ENCODE peak calls at places on chromosomes 2 and 18, in nine cellular contexts. S is fibroblast of lung, C is HCT116, Q is AG04450, N is tibial artery, X is coronary artery, A is brain microvascular endothelial cell, U is uterus, M is K562. I is an unnamed sample.

GRCh38 chr18:37294951-37295350 is 270.6 kb downstream of the CELF4 start:
- DNase-seq in M (peak), A (peak), N (no peak), S (no peak), U (no peak), X (no peak), Q (no peak), C (no peak), I (no peak)

GRCh38 chr2:43086451-43087221 is 139.8 kb downstream of the ZFP36L2 start:
- DNase-seq in N (peak), X (peak), U (peak), A (peak), Q (peak), C (peak), M (no peak), S (peak), I (peak)

GRCh38 chr2:88159955-88160415 is 10.2 kb upstream of the THNSL2 start:
- DNase-seq in X (no peak), S (peak), A (peak), U (no peak), C (peak), Q (peak), N (peak), M (peak), I (peak)

GRCh38 chr18:43422483-43422882 is 145.2 kb upstream of the SYT4 start:
- DNase-seq in C (no peak), N (no peak), Q (no peak), S (peak), A (peak), X (no peak), U (no peak), M (no peak), I (no peak)

GRCh38 chr2:196376984-196377877 is 205.9 kb upstream of the STK17B start:
- DNase-seq in N (no peak), U (no peak), M (no peak), C (no peak), Q (no peak), X (no peak), A (peak), S (no peak), I (no peak)

GRCh38 chr2:178946494-178946893 is 103.4 kb downstream of the CCDC141 start:
- DNase-seq in Q (no peak), C (no peak), N (no peak), X (no peak), U (no peak), S (no peak), M (no peak), A (no peak), I (no peak)

GRCh38 chr2:25473758-25474335 is 132.1 kb upstream of the DNMT3A start:
- DNase-seq in X (no peak), M (no peak), Q (no peak), N (no peak), S (no peak), A (no peak), C (no peak), U (no peak), I (no peak)

GRCh38 chr2:145374165-145374564 is 854.2 kb upstream of the ZEB2 start:
- DNase-seq in C (no peak), U (no peak), X (no peak), A (no peak), S (no peak), M (no peak), N (no peak), Q (no peak), I (no peak)

GRCh38 chr2:98664323-98664722 is 55.9 kb downstream of the UNC50 start:
- DNase-seq in M (no peak), Q (no peak), C (peak), U (no peak), A (no peak), X (no peak), S (peak), N (no peak), I (no peak)

GRCh38 chr2:242053921-242054320 is 184.4 kb downstream of the RTP5 start:
- DNase-seq in Q (no peak), X (peak), M (no peak), C (no peak), N (no peak), A (no peak), S (no peak), U (no peak), I (no peak)

GRCh38 chr2:240946654-240947053 is 40.5 kb downstream of the CROCC2 start:
- DNase-seq in U (peak), S (no peak), M (no peak), Q (no peak), N (no peak), X (peak), A (no peak), C (no peak), I (no peak)

GRCh38 chr2:80464275-80464674 is 159.7 kb upstream of the LRRTM1 start:
- DNase-seq in C (no peak), Q (no peak), M (no peak), U (no peak), S (no peak), X (no peak), A (no peak), N (no peak), I (no peak)

GRCh38 chr2:60531638-60532216 is 21.7 kb downstream of the BCL11A start:
- DNase-seq in Q (no peak), X (no peak), S (no peak), M (no peak), A (no peak), N (no peak), U (no peak), C (no peak), I (no peak)

GRCh38 chr18:939167-939566 is 34.5 kb downstream of the ADCYAP1 start:
- DNase-seq in S (no peak), X (no peak), M (no peak), C (no peak), A (no peak), U (no peak), N (no peak), Q (no peak), I (no peak)

GRCh38 chr2:241017228-241017940 is 19.0 kb downstream of the SNED1 start:
- DNase-seq in S (no peak), U (no peak), N (peak), A (no peak), Q (no peak), X (no peak), M (no peak), C (no peak), I (no peak)

GRCh38 chr2:142868281-142868762 is 9.1 kb upstream of the KYNU start:
- DNase-seq in X (peak), A (no peak), Q (no peak), S (peak), N (peak), M (no peak), C (no peak), U (peak), I (no peak)

GRCh38 chr18:25231327-25231691 is 120.7 kb downstream of the ZNF521 start:
- DNase-seq in S (no peak), A (no peak), C (no peak), U (peak), N (peak), X (no peak), Q (no peak), M (no peak), I (no peak)

GRCh38 chr18:55509631-55510372 is 78.2 kb downstream of the TCF4 start:
- DNase-seq in S (peak), Q (peak), N (no peak), A (peak), C (no peak), U (no peak), M (no peak), X (no peak), I (no peak)

GRCh38 chr2:66547887-66548286 is 113.0 kb downstream of the MEIS1 start:
- DNase-seq in N (no peak), X (no peak), C (no peak), M (no peak), S (no peak), U (no peak), A (no peak), Q (no peak), I (no peak)

GRCh38 chr2:191049728-191050639 is 36.0 kb upstream of the STAT1 start:
- DNase-seq in U (no peak), N (no peak), Q (peak), S (peak), A (peak), M (no peak), C (no peak), X (no peak), I (no peak)

DNA sequence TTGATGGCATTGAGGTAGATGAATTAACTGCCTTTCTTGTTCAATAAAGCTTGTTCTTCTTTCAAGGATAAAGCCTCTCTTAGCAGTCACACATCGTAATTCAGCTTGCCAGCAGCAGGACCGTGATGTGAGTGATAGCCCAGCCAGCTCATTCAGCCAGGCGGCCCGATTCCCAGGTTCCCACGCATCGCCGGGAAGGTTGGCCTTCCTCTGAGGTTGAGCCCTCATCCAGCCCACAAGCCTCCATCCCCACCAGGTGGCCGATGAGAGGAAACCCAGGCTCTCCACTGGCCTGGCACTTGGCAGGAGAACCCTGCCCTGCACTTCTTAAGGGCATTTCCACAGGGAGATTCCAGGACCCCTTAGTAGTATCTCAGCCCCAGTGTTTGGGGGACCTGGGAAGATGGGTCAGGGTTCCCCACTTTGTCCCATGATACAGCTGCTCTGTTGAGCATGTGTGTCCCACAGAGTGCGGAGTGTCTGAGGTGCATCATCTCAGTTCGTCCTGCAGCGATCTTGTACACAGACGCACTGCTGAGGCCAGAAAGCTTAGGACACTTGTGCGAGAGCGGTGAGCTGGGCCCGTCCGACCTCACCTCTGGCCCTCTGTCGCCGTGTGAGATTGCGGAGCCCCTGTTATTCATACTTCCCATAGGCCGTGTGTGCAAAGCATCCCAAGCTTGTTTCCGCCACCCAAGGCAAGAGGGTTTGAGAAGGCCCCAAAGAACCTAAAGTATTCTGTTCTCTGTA is 4.9 kb downstream of the AGAP1 start:
- DNase-seq in C (no peak), Q (no peak), X (no peak), S (no peak), M (no peak), N (no peak), U (no peak), A (no peak), I (no peak)
- TF ChIP-seq CTCF in C (peak), Q (peak), X (no peak), S (no peak), M (peak), N (no peak), U (no peak), A (peak), I (no peak)

GRCh38 chr2:204205548-204205947 is 269.0 kb downstream of the ICOS start:
- DNase-seq in U (no peak), N (no peak), S (no peak), A (no peak), Q (no peak), C (no peak), M (no peak), X (no peak), I (no peak)
- H3K4me3 ChIP-seq in U (no peak), N (no peak), S (no peak), A (no peak), Q (no peak), C (no peak), M (no peak), X (no peak), I (no peak)

DNA sequence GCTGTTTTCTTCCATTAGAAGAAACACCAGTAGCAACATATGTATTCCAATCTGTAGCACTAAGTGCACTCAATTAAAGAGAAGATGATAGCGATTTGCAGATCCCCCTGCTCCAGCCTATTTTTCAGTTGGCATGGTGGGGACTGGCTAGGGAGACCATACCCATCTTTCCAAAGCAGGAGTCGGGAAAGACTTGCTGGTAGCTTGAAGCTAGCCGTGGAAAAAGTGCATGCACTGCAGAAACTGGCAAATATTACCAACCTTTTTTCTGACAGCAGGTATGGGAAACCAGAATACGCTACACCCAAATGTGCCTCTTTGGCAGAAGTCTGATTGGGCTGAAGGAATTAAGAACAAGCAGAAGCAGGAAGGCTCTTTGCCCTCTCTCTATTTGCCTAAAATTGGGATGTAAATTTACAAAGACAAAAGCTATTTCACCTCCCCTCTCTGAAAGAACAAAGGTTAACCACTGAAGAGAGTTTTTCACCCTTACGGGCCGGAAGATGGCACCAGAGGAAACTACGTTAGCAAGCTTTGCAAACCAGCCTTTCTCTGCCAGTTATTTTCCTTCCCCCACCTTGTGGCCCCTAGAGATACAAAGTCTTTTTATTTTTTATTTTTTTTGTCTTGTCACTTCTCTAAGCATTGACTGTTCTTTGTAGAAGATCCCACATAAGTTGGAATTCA is 273.1 kb downstream of the DLGAP1 start:
- DNase-seq in M (no peak), A (no peak), X (no peak), C (no peak), U (no peak), N (no peak), S (no peak), Q (no peak), I (no peak)
- TF ChIP-seq CTCF in M (peak), A (no peak), X (no peak), C (no peak), U (no peak), N (no peak), S (no peak), Q (no peak), I (no peak)

GRCh38 chr2:86336350-86337234 is 834 bp downstream of the REEP1 start:
- DNase-seq in A (no peak), S (no peak), C (no peak), M (no peak), X (no peak), Q (no peak), U (peak), N (no peak), I (no peak)
- H3K4me3 ChIP-seq in A (peak), S (no peak), C (peak), M (no peak), X (peak), Q (peak), U (peak), N (peak), I (peak)

DNA sequence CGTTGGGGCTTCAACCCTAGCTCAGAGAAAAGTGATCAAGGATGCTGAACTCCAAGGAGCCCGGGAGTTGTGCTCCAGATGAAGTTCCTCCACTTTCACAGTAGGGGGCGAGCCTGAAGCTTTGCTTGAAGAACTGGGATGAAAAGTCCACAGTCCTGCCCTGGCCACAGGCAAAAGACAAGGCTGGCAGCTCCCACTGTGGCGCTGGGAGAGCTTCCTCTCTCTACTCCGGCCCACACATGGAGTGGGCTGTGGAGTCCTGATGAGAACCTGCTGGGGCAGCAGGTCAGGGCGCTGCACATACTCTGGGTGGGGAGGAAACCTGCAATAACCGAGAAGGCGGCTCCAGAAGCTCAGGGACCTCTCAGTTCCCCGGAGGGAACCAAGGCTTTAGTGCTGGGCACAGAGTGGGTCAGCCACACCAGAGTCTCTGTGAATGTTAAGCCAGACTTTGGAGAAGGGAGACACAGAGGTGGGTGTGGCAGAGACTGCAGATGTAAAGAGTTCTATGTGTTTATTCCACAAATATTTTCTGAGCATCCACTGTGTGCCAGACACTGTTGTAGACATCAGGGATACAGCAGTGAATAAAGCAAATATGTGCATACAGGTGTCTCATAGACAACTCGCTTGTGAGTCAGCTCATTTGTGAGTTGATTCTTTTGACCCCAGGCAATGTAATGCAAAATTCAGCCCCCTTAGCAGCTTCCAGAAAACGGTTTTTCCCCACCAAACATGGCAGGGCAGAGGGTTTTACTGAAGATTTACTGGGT is 48.0 kb upstream of the MRPL33 start:
- DNase-seq in M (peak), Q (peak), U (peak), C (peak), A (peak), X (no peak), S (peak), N (peak), I (no peak)
- TF ChIP-seq CTCF in M (peak), Q (peak), U (peak), C (no peak), A (peak), X (peak), S (peak), N (peak), I (peak)